ENCODE peak calls at places on chromosome 18, in six cellular contexts. H is GM23338, C is left ventricle myocardium inferior, Q is hepatocyte, U is left lung, O is IMR-90. Z is an unnamed sample.

GRCh38 chr18:23270999-23271680 is 135.9 kb downstream of the CABLES1 start:
- DNase-seq in H (no peak), C (no peak), Q (no peak), U (no peak), O (peak; percentile 18), Z (no peak)

GRCh38 chr18:67766930-67767329 is 250.4 kb upstream of the DSEL start:
- DNase-seq in H (no peak), C (no peak), Q (no peak), U (no peak), O (peak; percentile 99), Z (peak; percentile 93)

GRCh38 chr18:55163550-55163949 is 204.3 kb upstream of the CCDC68 start:
- DNase-seq in H (no peak), C (no peak), Q (no peak), U (no peak), O (no peak), Z (no peak)

GRCh38 chr18:12041561-12041960 is 52.1 kb upstream of the ANKRD62 start:
- DNase-seq in H (no peak), C (no peak), Q (peak; percentile 29), U (no peak), O (peak; percentile 93), Z (peak; percentile 77)

GRCh38 chr18:26549486-26550435 is 1.4 kb upstream of the KCTD1 start:
- DNase-seq in H (peak; percentile 71), C (peak; percentile 73), Q (peak; percentile 59), U (peak; percentile 80), O (peak; percentile 38), Z (peak; percentile 87)

GRCh38 chr18:39624934-39625333 is 2059.3 kb upstream of the CELF4 start:
- DNase-seq in H (peak; percentile 42), C (no peak), Q (no peak), U (no peak), O (peak; percentile 82), Z (peak; percentile 67)

GRCh38 chr18:11004294-11004693 is 145.1 kb downstream of the PIEZO2 start:
- DNase-seq in H (no peak), C (no peak), Q (peak; percentile 15), U (no peak), O (peak; percentile 72), Z (peak; percentile 32)

GRCh38 chr18:72114801-72115594 is 429.1 kb downstream of the CBLN2 start:
- DNase-seq in H (no peak), C (no peak), Q (peak; percentile 48), U (no peak), O (no peak), Z (peak; percentile 49)

GRCh38 chr18:37636831-37637230 is 71.2 kb upstream of the CELF4 start:
- DNase-seq in H (no peak), C (no peak), Q (no peak), U (no peak), O (no peak), Z (no peak)

GRCh38 chr18:63074987-63075404 is 244.6 kb downstream of the BCL2 start:
- DNase-seq in H (peak; percentile 87), C (peak; percentile 84), Q (peak; percentile 85), U (peak; percentile 83), O (peak; percentile 16), Z (peak; percentile 37)

GRCh38 chr18:31992836-31993575 is 25.6 kb upstream of the RNF125 start:
- DNase-seq in H (peak; percentile 68), C (no peak), Q (no peak), U (no peak), O (no peak), Z (no peak)

GRCh38 chr18:76380791-76381405 is 114.1 kb downstream of the ZNF516 start:
- DNase-seq in H (peak; percentile 88), C (no peak), Q (no peak), U (no peak), O (no peak), Z (no peak)
- TF ChIP-seq CTCF in H (peak; percentile 88), C (peak; percentile 34), Q (peak; percentile 46), U (peak; percentile 29), O (peak; percentile 37), Z (peak; percentile 60)

DNA sequence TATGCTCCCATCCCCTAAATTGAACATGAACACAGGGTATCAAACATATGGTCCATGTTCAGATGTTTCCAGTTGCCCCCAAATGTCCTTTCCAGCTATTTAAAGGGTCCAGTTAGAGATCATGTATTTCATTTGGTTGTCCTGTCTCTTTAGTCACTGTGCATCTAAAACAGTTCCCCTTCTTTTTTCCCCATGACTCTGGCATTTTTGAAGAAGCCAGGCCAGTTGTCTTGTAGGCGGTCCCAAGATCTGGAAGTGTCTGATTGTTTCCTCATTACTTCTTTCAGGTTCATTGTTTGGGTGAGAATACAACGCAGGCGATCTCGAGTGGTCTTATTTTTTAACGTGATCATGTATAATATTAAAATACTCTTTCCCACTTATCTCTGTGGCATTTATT is 7.9 kb downstream of the RAB31 start:
- DNase-seq in H (no peak), C (no peak), Q (no peak), U (no peak), O (no peak), Z (no peak)
- H3K4me1 ChIP-seq in H (peaks cover 11% of the 10 kb centered on the region), C (peaks cover 13% of the 10 kb centered on the region), Q (no peaks in the 10 kb centered on the region), U (peaks cover 11% of the 10 kb centered on the region), O (peaks cover 7% of the 10 kb centered on the region), Z (peaks cover 5% of the 10 kb centered on the region)

GRCh38 chr18:42274488-42275137 is 319.6 kb downstream of the PIK3C3 start:
- DNase-seq in H (peak; percentile 55), C (no peak), Q (peak; percentile 21), U (no peak), O (peak; percentile 10), Z (peak; percentile 23)
- TF ChIP-seq CTCF in H (peak; percentile 56), C (peak; percentile 39), Q (peak; percentile 35), U (no peak), O (peak; percentile 9), Z (no peak)

GRCh38 chr18:7579176-7579922 is 12.2 kb downstream of the PTPRM start:
- DNase-seq in H (no peak), C (no peak), Q (no peak), U (no peak), O (peak; percentile 31), Z (no peak)

GRCh38 chr18:7577706-7578105 is 10.6 kb downstream of the PTPRM start:
- DNase-seq in H (peak; percentile 88), C (no peak), Q (no peak), U (no peak), O (peak; percentile 68), Z (no peak)

GRCh38 chr18:7576685-7577084 is 9.6 kb downstream of the PTPRM start:
- DNase-seq in H (no peak), C (no peak), Q (no peak), U (no peak), O (peak; percentile 71), Z (peak; percentile 66)

GRCh38 chr18:7572837-7573236 is 5.7 kb downstream of the PTPRM start:
- DNase-seq in H (no peak), C (no peak), Q (no peak), U (no peak), O (peak; percentile 34), Z (no peak)

DNA sequence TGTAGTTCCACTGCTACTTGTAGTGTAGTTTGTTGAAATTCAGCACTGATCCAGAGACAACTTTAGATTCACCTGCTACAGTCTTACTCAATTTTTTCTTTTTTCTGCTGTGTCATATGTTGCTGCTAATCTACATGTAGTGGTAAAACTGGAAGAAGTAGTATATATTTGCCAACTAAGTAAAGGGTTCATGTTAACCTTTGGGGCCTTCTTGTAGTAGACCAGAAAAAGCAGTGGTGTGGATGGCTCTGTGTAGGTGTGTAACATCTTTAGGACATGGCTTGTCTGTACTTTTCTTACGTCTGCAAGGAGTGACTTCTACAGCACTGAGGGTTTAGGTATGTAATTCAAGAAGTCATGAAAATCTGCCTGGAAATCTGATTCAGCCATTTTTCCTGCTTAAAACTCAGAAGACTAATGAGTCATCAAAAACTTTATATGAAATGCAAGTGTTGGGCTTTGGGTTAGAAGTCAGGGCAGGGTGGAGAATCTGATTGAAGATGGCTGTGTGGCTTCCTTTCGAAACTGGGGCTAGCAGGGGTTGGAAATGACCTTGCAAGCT is 8.4 kb downstream of the PTPRM start:
- DNase-seq in H (no peak), C (no peak), Q (no peak), U (no peak), O (peak; percentile 67), Z (no peak)
- H3K4me1 ChIP-seq in H (peaks cover 22% of the 10 kb centered on the region), C (peaks cover 100% of the 10 kb centered on the region), Q (peaks cover 6% of the 10 kb centered on the region), U (peaks cover 6% of the 10 kb centered on the region), O (peaks cover 29% of the 10 kb centered on the region), Z (peaks cover 29% of the 10 kb centered on the region)

DNA sequence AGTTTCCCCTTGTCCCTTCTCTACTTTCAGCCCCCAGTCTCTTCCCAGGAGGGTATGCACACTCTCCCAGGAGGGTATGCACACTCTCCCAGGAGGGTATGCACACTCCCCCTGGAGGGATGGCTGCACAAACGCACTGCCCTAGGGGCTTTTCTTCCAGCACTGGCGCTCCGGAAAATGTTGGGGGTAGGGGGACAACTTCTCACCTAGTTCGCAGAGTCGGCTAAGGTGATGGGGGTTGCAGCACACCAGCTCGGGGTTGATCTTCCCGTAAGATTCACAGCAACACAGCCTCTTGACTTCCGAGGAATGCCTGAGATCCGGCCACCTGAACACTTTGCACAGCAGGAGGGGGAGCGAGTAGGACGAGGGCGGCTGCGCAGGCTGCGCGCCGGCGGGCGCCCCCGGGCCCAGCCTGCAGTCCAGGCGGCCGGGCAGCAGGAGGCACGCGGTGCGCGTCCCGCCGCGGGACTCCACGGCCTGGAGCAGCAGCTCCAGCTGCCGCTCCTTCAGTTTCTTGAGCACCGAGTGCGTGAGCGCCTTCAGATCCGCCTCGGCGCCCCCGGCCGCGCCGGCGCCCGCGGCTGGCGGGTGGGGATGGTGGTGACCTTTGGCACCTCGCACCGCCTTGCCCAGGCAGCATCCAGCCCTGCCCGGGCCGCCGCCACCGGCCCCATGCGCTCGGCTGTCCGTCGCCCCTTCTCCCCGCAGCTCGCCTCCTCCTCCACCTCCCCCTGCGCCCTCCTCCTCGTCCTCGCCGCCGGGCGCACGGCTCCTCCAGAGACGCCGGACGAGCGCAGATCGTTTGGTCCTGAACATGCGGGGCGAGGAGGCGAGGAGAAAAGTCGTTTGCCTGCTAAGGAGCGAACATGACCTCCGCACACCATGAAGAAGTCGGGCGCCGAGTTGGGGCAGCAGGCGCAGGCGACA is 894 bp downstream of the SMAD7 start:
- DNase-seq in H (peak; percentile 90), C (no peak), Q (peak; percentile 60), U (no peak), O (peak; percentile 60), Z (no peak)
- TF ChIP-seq CTCF in H (no peak), C (peak; percentile 49), Q (peak; percentile 8), U (peak; percentile 9), O (peak; percentile 41), Z (peak; percentile 61)

GRCh38 chr18:3269900-3270299 is 8.0 kb downstream of the MYL12B start:
- DNase-seq in H (no peak), C (no peak), Q (no peak), U (no peak), O (no peak), Z (no peak)
- H3K4me1 ChIP-seq in H (peaks cover 5% of the 10 kb centered on the region), C (peaks cover 85% of the 10 kb centered on the region), Q (peaks cover 33% of the 10 kb centered on the region), U (peaks cover 19% of the 10 kb centered on the region), O (peaks cover 13% of the 10 kb centered on the region), Z (peaks cover 52% of the 10 kb centered on the region)

Z was measured in foreskin keratinocyte.